ENCODE peak calls at places on chromosome 20, in five cellular contexts. D is naive thymus-derived CD4-positive, alpha-beta T cell; H is tibial nerve; T is cardiac muscle cell; W is psoas muscle. X is an unnamed sample. For H3K4me1, the result is how much of the 10 kb centered on the place peaks cover.

GRCh38 chr20:63309261-63310071 is 16.5 kb downstream of the COL20A1 start:
- DNase-seq in D (peak), H (no peak), T (peak), W (peak), X (peak)

GRCh38 chr20:33554914-33555420 is 65.1 kb downstream of the CBFA2T2 start:
- DNase-seq in D (peak), H (no peak), T (peak), W (no peak), X (peak)

GRCh38 chr20:44961868-44962267 is 1.7 kb upstream of the TOMM34 start:
- DNase-seq in D (no peak), H (no peak), T (peak), W (no peak), X (no peak)

GRCh38 chr20:11394145-11394833 is 523.4 kb upstream of the BTBD3 start:
- DNase-seq in D (no peak), H (no peak), T (peak), W (no peak), X (no peak)

GRCh38 chr20:62860391-62860923 is 1.2 kb downstream of the TCFL5 start:
- DNase-seq in D (no peak), H (no peak), T (peak), W (no peak), X (no peak)

GRCh38 chr20:58618694-58619540 is 32.2 kb upstream of the STX16 start:
- DNase-seq in D (no peak), H (no peak), T (peak), W (no peak), X (no peak)

GRCh38 chr20:33474097-33474846 is 15.6 kb upstream of the CBFA2T2 start:
- DNase-seq in D (no peak), H (no peak), T (peak), W (no peak), X (no peak)

GRCh38 chr20:39632176-39632575 is 670.0 kb downstream of the DHX35 start:
- DNase-seq in D (no peak), H (no peak), T (no peak), W (no peak), X (no peak)

GRCh38 chr20:3405696-3406358 is 1.6 kb downstream of the DNAAF9 start:
- DNase-seq in D (no peak), H (no peak), T (no peak), W (no peak), X (no peak)
- H3K4me3 ChIP-seq in D (no peak), H (peak), T (peak), W (peak), X (peak)

GRCh38 chr20:53931597-53931996 is 138.8 kb downstream of the BCAS1 start:
- DNase-seq in D (no peak), H (no peak), T (no peak), W (no peak), X (no peak)
- H3K4me1 ChIP-seq in D (under half), H (under half), T (under half), W (under half), X (under half)

GRCh38 chr20:38144608-38145093 is 20.4 kb downstream of the TGM2 start:
- DNase-seq in D (no peak), H (no peak), T (no peak), W (no peak), X (no peak)
- H3K27ac ChIP-seq in D (no peak), H (no peak), T (peak), W (peak), X (peak)

DNA sequence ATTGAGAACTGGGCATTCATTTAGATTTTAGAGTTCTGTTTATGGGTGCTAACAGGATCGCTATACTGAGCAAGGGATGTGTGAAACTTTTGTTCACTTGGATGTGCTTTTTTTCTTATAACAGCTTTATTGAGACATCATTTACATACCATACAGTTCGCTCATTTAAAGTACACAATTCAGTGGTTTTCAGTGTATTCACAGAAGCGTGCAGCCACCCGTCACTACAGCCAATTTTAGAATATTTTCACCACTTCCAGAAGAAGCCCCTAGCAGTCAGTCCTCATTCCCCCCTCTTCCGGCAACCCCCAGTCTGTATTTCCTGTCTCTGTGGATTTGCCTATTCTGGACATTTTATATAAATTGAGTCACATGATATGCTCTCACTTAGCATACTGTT is 48.7 kb downstream of the GFRA4 start:
- DNase-seq in D (no peak), H (no peak), T (no peak), W (no peak), X (no peak)
- H3K4me3 ChIP-seq in D (no peak), H (no peak), T (no peak), W (no peak), X (no peak)

GRCh38 chr20:37309290-37309689 is 19.8 kb downstream of the MANBAL start:
- DNase-seq in D (no peak), H (no peak), T (no peak), W (no peak), X (no peak)

GRCh38 chr20:37310951-37311350 is 21.5 kb downstream of the MANBAL start:
- DNase-seq in D (no peak), H (no peak), T (no peak), W (no peak), X (no peak)

GRCh38 chr20:37308098-37309050 is 18.9 kb downstream of the MANBAL start:
- DNase-seq in D (no peak), H (no peak), T (no peak), W (no peak), X (peak)

GRCh38 chr20:37311710-37312355 is 22.4 kb downstream of the MANBAL start:
- DNase-seq in D (no peak), H (no peak), T (no peak), W (no peak), X (no peak)

DNA sequence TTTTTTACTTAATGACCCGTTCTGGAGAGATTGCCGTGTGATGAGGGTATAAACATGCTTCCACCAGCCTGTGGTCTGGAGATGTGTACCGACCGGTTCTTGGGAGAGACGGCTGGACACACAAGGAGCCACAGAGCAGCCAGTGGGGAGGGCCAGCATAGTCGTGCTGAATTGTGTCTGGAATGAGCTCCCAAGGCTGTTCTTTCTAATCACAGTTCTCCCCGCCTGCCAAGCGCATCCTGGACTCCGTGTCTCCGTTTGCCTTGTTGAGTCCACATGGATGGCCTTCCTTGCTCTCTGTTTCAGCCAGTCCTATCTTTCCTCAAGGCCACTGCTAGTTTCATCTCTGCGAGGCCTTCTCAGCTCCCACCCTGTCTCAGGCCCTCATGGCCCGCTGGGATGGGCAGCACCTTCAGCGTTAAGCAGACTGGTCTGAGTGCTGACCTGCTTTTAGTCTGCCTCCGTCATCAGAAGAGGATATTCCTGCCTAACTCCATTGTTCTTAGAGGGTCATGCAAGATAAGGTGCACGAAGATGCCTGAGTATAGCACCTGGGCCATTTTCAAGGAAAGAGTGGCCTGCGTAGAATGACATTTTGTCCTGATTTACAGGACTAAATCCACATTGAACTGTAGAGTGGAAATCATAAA is 20.6 kb downstream of the MANBAL start:
- DNase-seq in D (no peak), H (no peak), T (no peak), W (no peak), X (no peak)
- H3K4me1 ChIP-seq in D (under half), H (under half), T (under half), W (under half), X (under half)

X was measured in heart right ventricle.